ENCODE peak calls at places on chromosomes 11 and 22, in seven cellular contexts. P is IMR-90, L is neuronal stem cell, Q is H1, C is H9, M is trophoblast cell, S is mesenchymal stem cell. W is an unnamed sample.

GRCh38 chr22:32612834-32613233 is 138.2 kb downstream of the FBXO7 start:
- DNase-seq in P (no peak), L (no peak), Q (no peak), C (no peak), M (no peak), S (no peak), W (no peak)

GRCh38 chr11:60914620-60915249 is 777 bp downstream of the TMEM109 start:
- DNase-seq in P (peak; percentile 34), L (no peak), Q (peak; percentile 65), C (peak; percentile 35), M (peak; percentile 61), S (peak; percentile 58), W (peak; percentile 35)

GRCh38 chr11:62909107-62909894 is 11.9 kb downstream of the CHRM1 start:
- DNase-seq in P (peak; percentile 73), L (peak; percentile 58), Q (peak; percentile 88), C (peak; percentile 97), M (peak; percentile 97), S (peak; percentile 76), W (peak; percentile 99)

GRCh38 chr11:123671534-123671933 is 17.1 kb upstream of the SCN3B start:
- DNase-seq in P (no peak), L (no peak), Q (no peak), C (no peak), M (no peak), S (no peak), W (peak; percentile 63)

GRCh38 chr11:31375866-31376265 is 6.2 kb downstream of the DNAJC24 start:
- DNase-seq in P (no peak), L (no peak), Q (no peak), C (no peak), M (no peak), S (no peak), W (no peak)

GRCh38 chr11:71245601-71246391 is 6.6 kb downstream of the SHANK2 start:
- DNase-seq in P (no peak), L (no peak), Q (peak; percentile 73), C (peak; percentile 69), M (peak; percentile 81), S (no peak), W (peak; percentile 70)

GRCh38 chr11:2088746-2089535 is 50.2 kb downstream of the IGF2 start:
- DNase-seq in P (no peak), L (no peak), Q (peak; percentile 46), C (peak; percentile 54), M (no peak), S (no peak), W (peak; percentile 53)

GRCh38 chr11:58301576-58301975 is 33.5 kb upstream of the OR10W1 start:
- DNase-seq in P (peak; percentile 84), L (no peak), Q (no peak), C (no peak), M (no peak), S (no peak), W (no peak)

GRCh38 chr11:65014146-65014960 is at the start of gene ARL2:
- DNase-seq in P (no peak), L (no peak), Q (peak; percentile 94), C (peak; percentile 42), M (peak; percentile 71), S (no peak), W (no peak)

GRCh38 chr11:89293966-89294679 is 116.4 kb downstream of the TYR start:
- DNase-seq in P (peak; percentile 12), L (peak; percentile 17), Q (peak; percentile 71), C (peak; percentile 72), M (no peak), S (peak; percentile 21), W (peak; percentile 59)

GRCh38 chr11:65643971-65644370 is 6.1 kb downstream of the SIPA1 start:
- DNase-seq in P (no peak), L (no peak), Q (no peak), C (peak; percentile 79), M (no peak), S (no peak), W (peak; percentile 57)

GRCh38 chr11:66268210-66268952 is at the start of gene RAB1B:
- DNase-seq in P (peak; percentile 99), L (peak; percentile 100), Q (peak; percentile 100), C (peak; percentile 100), M (peak; percentile 100), S (peak; percentile 99), W (peak; percentile 100)

GRCh38 chr11:111231836-111232235 is 13.7 kb upstream of the POU2AF2 start:
- DNase-seq in P (peak; percentile 50), L (no peak), Q (no peak), C (no peak), M (no peak), S (no peak), W (no peak)

GRCh38 chr11:94926271-94926625 is 47.1 kb downstream of the CWC15 start:
- DNase-seq in P (peak; percentile 27), L (no peak), Q (no peak), C (no peak), M (no peak), S (peak; percentile 76), W (peak; percentile 41)

GRCh38 chr11:29119116-29119515 is 897.7 kb downstream of the KCNA4 start:
- DNase-seq in P (peak; percentile 72), L (no peak), Q (no peak), C (no peak), M (no peak), S (peak; percentile 67), W (no peak)

GRCh38 chr11:72140661-72141060 is 5.1 kb downstream of the FOLR3 start:
- DNase-seq in P (no peak), L (no peak), Q (no peak), C (no peak), M (no peak), S (no peak), W (no peak)

GRCh38 chr11:88538088-88538487 is 200.6 kb upstream of the CTSC start:
- DNase-seq in P (peak; percentile 56), L (no peak), Q (no peak), C (no peak), M (no peak), S (peak; percentile 20), W (no peak)

GRCh38 chr22:28411125-28411524 is 268.5 kb downstream of the TTC28 start:
- DNase-seq in P (no peak), L (no peak), Q (no peak), C (no peak), M (peak; percentile 31), S (no peak), W (no peak)

GRCh38 chr22:46561435-46561905 is 24.1 kb upstream of the CELSR1 start:
- DNase-seq in P (peak; percentile 23), L (no peak), Q (no peak), C (peak; percentile 82), M (no peak), S (no peak), W (peak; percentile 85)

GRCh38 chr11:93921695-93922468 is 71.5 kb upstream of the VSTM5 start:
- DNase-seq in P (peak; percentile 72), L (peak; percentile 54), Q (peak; percentile 71), C (peak; percentile 84), M (peak; percentile 82), S (peak; percentile 68), W (peak; percentile 92)

GRCh38 chr11:60905551-60906113 is 753 bp downstream of the PRPF19 start:
- DNase-seq in P (peak; percentile 78), L (no peak), Q (no peak), C (no peak), M (peak; percentile 45), S (peak; percentile 61), W (peak; percentile 16)

GRCh38 chr22:25061134-25061533 is 108.6 kb downstream of the KIAA1671 start:
- DNase-seq in P (no peak), L (no peak), Q (no peak), C (no peak), M (no peak), S (no peak), W (no peak)
- H4K8ac ChIP-seq in P (no peak overlapping the region), L (no peak overlapping the region), Q (no peak overlapping the region), C (no peak overlapping the region), M (peak overlapping the region; percentile 82), S (no peak overlapping the region), W (no peak overlapping the region)

DNA sequence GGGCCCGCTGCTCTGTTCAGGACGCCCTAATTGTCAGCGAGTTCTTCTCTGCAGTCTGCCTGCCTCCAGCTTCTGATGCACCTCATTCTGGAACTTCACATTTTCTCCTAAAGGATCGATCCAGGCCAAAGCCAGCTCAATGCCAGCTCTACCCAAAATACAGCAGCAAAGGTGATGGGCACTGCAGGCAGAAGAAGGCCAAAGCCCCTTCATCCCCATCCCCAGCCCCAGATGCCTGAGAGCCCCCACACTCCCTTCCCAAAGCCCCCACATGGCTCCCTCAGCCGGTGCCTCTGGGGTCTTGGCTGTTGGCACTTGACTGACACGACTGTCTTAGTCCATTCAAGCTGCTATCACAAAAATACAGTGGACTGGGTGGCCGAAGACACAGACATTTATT is 410.3 kb downstream of the BRD1 start:
- DNase-seq in P (no peak), L (no peak), Q (no peak), C (no peak), M (no peak), S (no peak), W (no peak)
- H4K8ac ChIP-seq in P (no peak overlapping the region), L (no peak overlapping the region), Q (no peak overlapping the region), C (no peak overlapping the region), M (no peak overlapping the region), S (no peak overlapping the region), W (no peak overlapping the region)

DNA sequence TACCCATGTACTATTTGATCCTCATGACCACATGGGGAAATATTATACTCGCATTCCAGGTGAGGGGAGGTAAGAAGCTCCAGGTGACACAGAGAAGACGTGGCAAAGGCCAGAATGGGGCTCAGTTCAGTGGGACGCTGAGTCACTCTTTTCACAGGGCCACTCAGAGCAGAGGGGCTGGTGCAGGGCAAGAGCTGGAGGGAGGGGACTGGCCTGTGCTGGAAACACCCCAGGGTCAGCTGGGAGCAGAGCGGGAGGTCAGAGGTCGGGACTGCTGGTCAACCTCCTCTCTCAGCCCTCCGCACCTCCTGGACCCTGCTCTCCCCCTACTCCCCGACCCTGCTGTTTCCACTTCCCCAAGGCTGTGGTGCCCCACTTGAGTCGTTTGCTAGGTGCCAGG is 12.1 kb downstream of the APOL3 start:
- DNase-seq in P (no peak), L (no peak), Q (no peak), C (no peak), M (no peak), S (no peak), W (no peak)
- H4K8ac ChIP-seq in P (no peak overlapping the region), L (no peak overlapping the region), Q (peak overlapping the region; percentile 36), C (no peak overlapping the region), M (no peak overlapping the region), S (no peak overlapping the region), W (no peak overlapping the region)

GRCh38 chr11:120217941-120218694 is 7.3 kb downstream of the OAF start:
- DNase-seq in P (no peak), L (no peak), Q (no peak), C (no peak), M (no peak), S (no peak), W (no peak)

GRCh38 chr11:120216426-120217102 is 5.7 kb downstream of the OAF start:
- DNase-seq in P (no peak), L (no peak), Q (no peak), C (no peak), M (peak; percentile 46), S (no peak), W (peak; percentile 89)

GRCh38 chr11:120217526-120217925 is 6.7 kb downstream of the OAF start:
- DNase-seq in P (no peak), L (no peak), Q (no peak), C (no peak), M (no peak), S (no peak), W (no peak)

GRCh38 chr11:120214581-120214980 is 3.7 kb downstream of the OAF start:
- DNase-seq in P (no peak), L (no peak), Q (no peak), C (no peak), M (peak; percentile 65), S (no peak), W (no peak)

DNA sequence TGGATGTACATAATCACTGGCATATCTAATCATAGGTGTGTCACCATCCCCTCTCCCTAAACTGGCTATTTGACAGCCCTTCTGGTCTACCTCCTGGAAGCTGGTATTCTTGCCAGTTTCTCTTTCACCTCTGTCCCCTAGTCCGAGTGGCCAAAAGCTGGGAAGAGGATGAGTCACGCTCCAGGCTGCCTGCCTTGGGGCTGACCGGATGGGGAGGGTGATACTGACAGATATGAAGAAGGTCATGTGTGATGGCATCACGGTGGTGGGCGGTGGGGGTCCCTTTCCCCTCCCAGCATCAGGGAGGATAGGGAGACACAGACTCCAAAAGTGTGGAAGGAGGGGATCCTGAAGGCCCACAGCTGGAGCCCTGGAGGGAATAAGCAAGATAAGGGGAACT is 4.8 kb downstream of the OAF start:
- DNase-seq in P (peak; percentile 74), L (no peak), Q (no peak), C (no peak), M (peak; percentile 68), S (peak; percentile 80), W (no peak)
- H4K8ac ChIP-seq in P (no peak overlapping the region), L (no peak overlapping the region), Q (no peak overlapping the region), C (no peak overlapping the region), M (peak overlapping the region; percentile 24), S (peak overlapping the region; percentile 27), W (no peak overlapping the region)

W was measured in mesendoderm.